ENCODE peak calls at places on chromosomes 3 and 15, in nine cellular contexts. Z is HFFc6, R is Caki2, D is RPMI7951, K is iPS-NIHi11, V is H9, X is aorta, W is mucosa of descending colon, L is MG63. J is an unnamed sample.
A peak's percentile ranks its signal among the peaks of the same experiment; 100 is the strongest.

GRCh38 chr3:186255703-186256331 is 106.2 kb downstream of the DGKG start:
- DNase-seq in V (peak; percentile 59), K (peak; percentile 49), Z (no peak), D (no peak), X (no peak), L (no peak), W (no peak), R (no peak), J (peak; percentile 29)

GRCh38 chr15:99443768-99444446 is 121.9 kb upstream of the MEF2A start:
- DNase-seq in V (no peak), Z (no peak), R (no peak), L (no peak), W (no peak), K (no peak), X (peak; percentile 67), D (no peak), J (no peak)

GRCh38 chr3:133944641-133945441 is 49.2 kb upstream of the RAB6B start:
- DNase-seq in D (peak; percentile 100), R (peak; percentile 81), L (peak; percentile 97), Z (peak; percentile 67), K (no peak), X (peak; percentile 68), W (no peak), V (no peak), J (peak; percentile 79)

GRCh38 chr3:183428140-183429023 is at the start of gene MCF2L2:
- DNase-seq in L (peak; percentile 62), X (peak; percentile 87), V (peak; percentile 78), K (peak; percentile 91), Z (no peak), W (peak; percentile 69), D (peak; percentile 60), R (peak; percentile 55), J (peak; percentile 17)

GRCh38 chr15:31390777-31391486 is 64.3 kb downstream of the KLF13 start:
- DNase-seq in Z (no peak), X (no peak), W (peak; percentile 58), R (no peak), K (no peak), V (no peak), D (no peak), L (no peak), J (peak; percentile 12)

GRCh38 chr3:69226071-69226470 is 103.7 kb upstream of the LMOD3 start:
- DNase-seq in R (no peak), K (peak; percentile 14), X (no peak), D (no peak), Z (no peak), V (no peak), L (no peak), W (no peak), J (no peak)

GRCh38 chr15:63243101-63243500 is 34.3 kb upstream of the APH1B start:
- DNase-seq in L (peak; percentile 66), R (no peak), D (no peak), Z (no peak), K (no peak), W (no peak), X (peak; percentile 69), V (no peak), J (no peak)

GRCh38 chr3:188283347-188283746 is 129.4 kb downstream of the LPP start:
- DNase-seq in R (no peak), W (no peak), Z (no peak), K (no peak), X (no peak), V (no peak), L (no peak), D (no peak), J (no peak)

GRCh38 chr15:85587707-85588441 is 206.9 kb downstream of the KLHL25 start:
- DNase-seq in W (no peak), Z (peak; percentile 70), V (no peak), X (no peak), L (no peak), R (peak; percentile 50), K (no peak), D (peak; percentile 61), J (peak; percentile 49)

GRCh38 chr3:65604863-65605526 is 433.7 kb downstream of the MAGI1 start:
- DNase-seq in L (no peak), Z (peak; percentile 66), X (no peak), K (no peak), R (no peak), V (no peak), D (peak; percentile 45), W (no peak), J (no peak)

GRCh38 chr3:182713743-182714517 is 79.4 kb upstream of the ATP11B start:
- DNase-seq in W (no peak), K (peak; percentile 54), Z (peak; percentile 69), D (peak; percentile 60), L (no peak), V (no peak), R (peak; percentile 34), X (no peak), J (peak; percentile 38)

GRCh38 chr15:83057002-83057401 is 10.1 kb downstream of the BTBD1 start:
- DNase-seq in D (no peak), X (no peak), V (no peak), K (no peak), R (no peak), W (no peak), L (no peak), Z (no peak), J (no peak)

GRCh38 chr3:56883828-56884227 is 82.1 kb upstream of the ARHGEF3 start:
- DNase-seq in L (no peak), D (no peak), R (no peak), W (no peak), X (no peak), V (no peak), K (no peak), Z (no peak), J (no peak)

GRCh38 chr15:83248151-83248851 is 36.2 kb downstream of the BNC1 start:
- DNase-seq in K (peak; percentile 43), V (peak; percentile 49), D (peak; percentile 68), Z (peak; percentile 63), W (no peak), X (no peak), R (peak; percentile 54), L (no peak), J (peak; percentile 60)

GRCh38 chr15:25763206-25763880 is 99.8 kb downstream of the ATP10A start:
- DNase-seq in D (no peak), X (no peak), Z (no peak), K (no peak), W (no peak), L (peak; percentile 15), R (peak; percentile 74), V (no peak), J (peak; percentile 29)

GRCh38 chr15:69200773-69201745 is 40.6 kb downstream of the GLCE start:
- DNase-seq in X (no peak), V (no peak), R (no peak), L (no peak), D (peak; percentile 15), Z (no peak), W (no peak), K (no peak), J (no peak)

GRCh38 chr15:41971893-41972340 is 440 bp downstream of the EHD4 start:
- DNase-seq in R (no peak), L (peak; percentile 35), V (no peak), Z (no peak), W (no peak), D (peak; percentile 10), X (no peak), K (peak; percentile 62), J (no peak)

GRCh38 chr3:71581451-71581980 is 2.0 kb downstream of the FOXP1 start:
- DNase-seq in W (peak; percentile 67), X (peak; percentile 82), R (peak; percentile 40), L (peak; percentile 8), Z (no peak), D (peak; percentile 36), K (peak; percentile 29), V (peak; percentile 46), J (no peak)

GRCh38 chr3:117409701-117410459 is 700.3 kb downstream of the TUSC7 start:
- DNase-seq in V (no peak), D (no peak), X (no peak), Z (no peak), W (no peak), L (no peak), K (no peak), R (no peak), J (no peak)

GRCh38 chr3:98897701-98898100 is 3.8 kb downstream of the DCBLD2 start:
- DNase-seq in R (no peak), Z (no peak), W (no peak), V (no peak), D (no peak), L (no peak), X (no peak), K (no peak), J (no peak)

GRCh38 chr3:173774275-173774674 is 376.7 kb downstream of the NLGN1 start:
- DNase-seq in W (no peak), Z (no peak), D (no peak), L (no peak), X (no peak), K (no peak), V (no peak), R (no peak), J (no peak)

GRCh38 chr3:42498034-42498433 is 4.4 kb upstream of the VIPR1 start:
- DNase-seq in K (no peak), L (no peak), R (no peak), V (peak; percentile 9), W (no peak), Z (no peak), X (peak; percentile 8), D (no peak), J (no peak)

GRCh38 chr3:11136871-11137626 is 17.2 kb upstream of the HRH1 start:
- DNase-seq in X (peak; percentile 91), D (peak; percentile 100), Z (peak; percentile 100), K (peak; percentile 89), L (peak; percentile 96), V (peak; percentile 52), R (peak; percentile 93), W (peak; percentile 52), J (peak; percentile 100)

GRCh38 chr3:4533489-4534443 is 40.6 kb downstream of the ITPR1 start:
- DNase-seq in V (no peak), Z (no peak), D (no peak), X (no peak), L (no peak), W (no peak), R (no peak), K (peak; percentile 22), J (no peak)

GRCh38 chr3:134359121-134360010 is 14.9 kb downstream of the AMOTL2 start:
- DNase-seq in L (no peak), Z (peak; percentile 15), V (no peak), D (no peak), R (no peak), X (peak; percentile 73), K (no peak), W (peak; percentile 44), J (no peak)

GRCh38 chr3:54818942-54819341 is 108.9 kb downstream of the LRTM1 start:
- DNase-seq in R (no peak), K (no peak), Z (no peak), X (no peak), W (no peak), D (no peak), V (no peak), L (no peak), J (peak; percentile 48)

GRCh38 chr3:72336821-72337479 is 511.3 kb downstream of the SHQ1 start:
- DNase-seq in R (no peak), Z (no peak), K (peak; percentile 63), V (peak; percentile 76), X (peak; percentile 89), W (peak; percentile 86), L (no peak), D (no peak), J (no peak)

J was measured in kidney glomerular epithelial cell.